ENCODE peak calls at places on chromosomes 4 and X, in four cellular contexts. P is endothelial cell of umbilical vein, C is GM12878, L is WTC11. I is an unnamed sample.
A peak's percentile ranks its signal among the peaks of the same experiment; 100 is the strongest.

GRCh38 chrX:44343412-44343942 is at the start of gene EFHC2:
- DNase-seq in L (peak; percentile 47), C (no peak), P (peak; percentile 1), I (peak; percentile 58)

GRCh38 chrX:134715930-134716619 is 57.8 kb upstream of the PLAC1 start:
- DNase-seq in P (peak; percentile 75), C (no peak), L (no peak), I (no peak)

GRCh38 chr4:2698951-2699505 is 57.1 kb downstream of the TNIP2 start:
- DNase-seq in P (no peak), L (no peak), C (no peak), I (no peak)

GRCh38 chr4:31518796-31519250 is 798.7 kb downstream of the PCDH7 start:
- DNase-seq in L (no peak), P (no peak), C (no peak), I (no peak)

GRCh38 chrX:133359466-133359865 is 55.8 kb downstream of the GPC4 start:
- DNase-seq in C (no peak), P (no peak), L (no peak), I (no peak)

GRCh38 chrX:24145340-24146186 is 4.0 kb upstream of the ZFX start:
- DNase-seq in C (no peak), L (no peak), P (peak; percentile 48), I (no peak)

GRCh38 chr4:155033604-155034003 is 174.8 kb upstream of the NPY2R start:
- DNase-seq in C (no peak), P (no peak), L (no peak), I (no peak)

GRCh38 chr4:182023469-182023868 is 219.7 kb upstream of the TENM3 start:
- DNase-seq in P (no peak), C (no peak), L (no peak), I (no peak)

GRCh38 chrX:111445485-111445884 is 33.5 kb upstream of the DCX start:
- DNase-seq in C (no peak), L (no peak), P (peak; percentile 1), I (peak; percentile 46)

GRCh38 chr4:108058685-108059440 is 69.2 kb downstream of the HADH start:
- DNase-seq in L (no peak), C (no peak), P (no peak), I (no peak)

GRCh38 chr4:97910005-97910404 is 233.3 kb downstream of the STPG2 start:
- DNase-seq in L (peak; percentile 26), C (no peak), P (no peak), I (peak; percentile 11)

GRCh38 chr4:175651701-175652100 is 160.4 kb downstream of the GPM6A start:
- DNase-seq in C (no peak), P (no peak), L (no peak), I (no peak)

GRCh38 chrX:48785525-48786214 is 720 bp upstream of the GATA1 start:
- DNase-seq in P (no peak), C (no peak), L (no peak), I (no peak)

GRCh38 chr4:131635191-131635590 is 1513.9 kb upstream of the PCDH10 start:
- DNase-seq in L (no peak), C (no peak), P (no peak), I (no peak)

GRCh38 chr4:87220094-87220831 is at the start of gene KLHL8:
- DNase-seq in P (peak; percentile 88), C (peak; percentile 40), L (peak; percentile 83), I (peak; percentile 91)

GRCh38 chr4:83334425-83335241 is at the start of gene HPSE:
- DNase-seq in P (peak; percentile 56), C (no peak), L (peak; percentile 89), I (peak; percentile 74)

GRCh38 chrX:15525664-15526416 is 25.2 kb downstream of the BMX start:
- DNase-seq in P (peak; percentile 22), L (no peak), C (no peak), I (no peak)

GRCh38 chr4:6443035-6444023 is 29.1 kb downstream of the PPP2R2C start:
- DNase-seq in C (no peak), L (no peak), P (no peak), I (no peak)

GRCh38 chr4:151004222-151004621 is 10.9 kb downstream of the LRBA start:
- DNase-seq in L (no peak), P (peak; percentile 77), C (no peak), I (peak; percentile 42)

GRCh38 chr4:113077611-113078010 is 28.2 kb downstream of the ANK2 start:
- DNase-seq in P (no peak), L (no peak), C (no peak), I (no peak)

GRCh38 chr4:187865914-187866313 is 129.7 kb upstream of the ZFP42 start:
- DNase-seq in L (no peak), C (no peak), P (no peak), I (no peak)

GRCh38 chr4:175378372-175378771 is 433.7 kb downstream of the GPM6A start:
- DNase-seq in C (no peak), L (no peak), P (no peak), I (no peak)

GRCh38 chrX:71815121-71815905 is 52.2 kb downstream of the CXorf49B start:
- DNase-seq in L (no peak), C (no peak), P (no peak), I (no peak)

GRCh38 chr4:147480891-147481576 is at the start of gene EDNRA:
- DNase-seq in L (peak; percentile 48), P (no peak), C (no peak), I (no peak)

GRCh38 chr4:96009720-96010119 is 169.8 kb downstream of the PDHA2 start:
- DNase-seq in P (no peak), L (no peak), C (no peak), I (no peak)

GRCh38 chr4:159927781-159928180 is 824.9 kb downstream of the RAPGEF2 start:
- DNase-seq in P (no peak), C (no peak), L (no peak), I (no peak)

GRCh38 chr4:957581-958313 is 15.6 kb downstream of the DGKQ start:
- DNase-seq in C (no peak), L (no peak), P (no peak), I (no peak)

GRCh38 chr4:185532795-185533324 is 2.4 kb downstream of the PDLIM3 start:
- DNase-seq in C (no peak), P (no peak), L (no peak), I (no peak)

GRCh38 chr4:6591305-6591704 is 16.3 kb downstream of the MAN2B2 start:
- DNase-seq in C (no peak), P (no peak), L (no peak), I (no peak)

GRCh38 chrX:68995780-68996551 is 167.1 kb downstream of the EFNB1 start:
- DNase-seq in P (peak; percentile 65), L (no peak), C (no peak), I (no peak)

GRCh38 chr4:41525129-41525528 is 12.8 kb upstream of the LIMCH1 start:
- DNase-seq in P (peak; percentile 96), C (no peak), L (no peak), I (no peak)

GRCh38 chrX:9651737-9652136 is 113.9 kb downstream of the GPR143 start:
- DNase-seq in P (no peak), L (no peak), C (no peak), I (no peak)

GRCh38 chr4:80199004-80199579 is 1.8 kb downstream of the PRDM8 start:
- DNase-seq in C (no peak), L (no peak), P (no peak), I (no peak)

GRCh38 chrX:40008841-40009461 is 88.8 kb downstream of the BCOR start:
- DNase-seq in C (no peak), P (no peak), L (peak; percentile 36), I (peak; percentile 86)

GRCh38 chr4:26857278-26858034 is 3.2 kb upstream of the STIM2 start:
- DNase-seq in C (peak; percentile 53), L (peak; percentile 78), P (peak; percentile 83), I (peak; percentile 94)

GRCh38 chrX:68183612-68184214 is 249.6 kb downstream of the OPHN1 start:
- DNase-seq in C (no peak), L (no peak), P (peak; percentile 44), I (peak; percentile 44)

GRCh38 chr4:47662975-47663374 is 174.9 kb downstream of the CORIN start:
- DNase-seq in L (peak; percentile 48), C (no peak), P (no peak), I (peak; percentile 43)
- TF ChIP-seq MAX in L (no peak), C (no peak), P (no peak), I (no peak)

DNA sequence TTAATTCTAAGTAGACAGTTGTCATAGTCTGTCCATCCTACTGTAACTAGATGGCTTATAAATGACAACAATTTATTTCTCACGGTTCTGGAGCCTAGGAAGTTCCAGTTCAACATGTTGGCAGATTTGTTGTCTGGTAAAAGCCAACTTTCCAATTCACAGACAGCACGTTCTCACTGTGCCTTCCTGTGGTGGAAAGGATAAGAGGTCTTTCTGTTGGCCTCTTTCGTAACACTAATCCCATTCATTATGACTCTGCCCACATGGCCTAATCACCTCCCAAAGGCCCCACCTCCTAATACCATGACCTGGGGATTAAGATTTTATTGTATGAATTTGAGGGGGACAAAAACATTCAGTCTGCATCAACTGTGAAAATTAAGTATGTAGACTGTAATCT is 83.2 kb downstream of the GALNTL6 start:
- DNase-seq in L (no peak), P (no peak), C (no peak), I (no peak)
- TF ChIP-seq MAX in L (no peak), P (no peak), C (no peak), I (no peak)

DNA sequence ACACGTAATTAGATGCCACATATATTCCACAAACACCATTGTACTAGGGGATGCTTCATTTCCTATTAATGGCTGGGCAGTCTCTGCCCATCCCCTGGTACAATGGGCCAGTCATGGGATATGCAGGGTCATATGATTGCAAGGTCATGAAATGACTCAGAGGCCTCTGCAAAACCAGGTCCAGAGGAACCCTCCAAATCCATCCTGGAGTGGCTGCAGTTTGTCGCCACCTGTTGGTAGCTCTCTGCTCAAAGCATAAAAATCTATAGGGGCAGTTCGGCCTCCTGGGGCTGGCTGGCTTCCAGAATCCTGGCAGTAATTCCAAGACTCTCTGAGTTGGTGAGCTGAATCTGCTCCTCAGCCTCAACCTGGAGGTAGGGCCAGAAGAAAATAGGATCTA is 22.9 kb upstream of the PUDP start:
- DNase-seq in P (peak; percentile 10), L (peak; percentile 37), C (no peak), I (peak; percentile 62)
- TF ChIP-seq MAX in P (no peak), L (no peak), C (no peak), I (no peak)

GRCh38 chr4:76105652-76106051 is 31.1 kb downstream of the ART3 start:
- DNase-seq in L (no peak), P (no peak), C (no peak), I (no peak)

GRCh38 chr4:76108467-76109181 is 34.1 kb downstream of the ART3 start:
- DNase-seq in L (no peak), C (no peak), P (no peak), I (peak; percentile 83)

GRCh38 chr4:76106442-76106841 is 31.9 kb downstream of the ART3 start:
- DNase-seq in C (no peak), L (no peak), P (no peak), I (no peak)
- TF ChIP-seq MAX in C (no peak), L (no peak), P (no peak), I (no peak)

GRCh38 chr4:106806158-106806797 is 229.8 kb downstream of the DKK2 start:
- DNase-seq in P (no peak), L (no peak), C (no peak), I (no peak)

GRCh38 chr4:106803107-106803506 is 233.0 kb downstream of the DKK2 start:
- DNase-seq in L (no peak), C (no peak), P (peak; percentile 58), I (no peak)

GRCh38 chr4:106810122-106810521 is 226.0 kb downstream of the DKK2 start:
- DNase-seq in L (no peak), C (no peak), P (no peak), I (no peak)

GRCh38 chr4:106809083-106809482 is 227.0 kb downstream of the DKK2 start:
- DNase-seq in L (no peak), C (no peak), P (peak; percentile 66), I (peak; percentile 73)
- TF ChIP-seq MAX in L (no peak), C (no peak), P (no peak), I (no peak)

I was measured in NB4.